ENCODE peak calls at places on chromosomes 6 and 20, in eight cellular contexts. One of them, this sample, is unnamed.
A peak's percentile ranks its signal among the peaks of the same experiment; 100 is the strongest.

GRCh38 chr6:122641818-122642217 is 31.6 kb downstream of the PKIB start:
- DNase-seq in Caki2: no peak
- DNase-seq in activated CD8-positive, alpha-beta memory T cell treated with anti-CD3 and anti-CD28 coated beads, Interleukin-2, amount 10 ng/mL, durations not matched to agents 7 days and 5 days: no peak
- DNase-seq in Calu3: no peak
- DNase-seq in stimulated activated CD4-positive, alpha-beta T cell treated with anti-CD3 and anti-CD28 coated beads, Interleukin-2, amount 100 ng/mL, for 24 hours: no peak
- DNase-seq in hypothalamus: no peak
- DNase-seq in fibroblast of lung: no peak
- DNase-seq in left ventricle myocardium superior: no peak
- DNase-seq in this sample: no peak

GRCh38 chr20:20353574-20353973 is 14.3 kb upstream of the INSM1 start:
- DNase-seq in fibroblast of lung: no peak
- DNase-seq in Calu3: no peak
- DNase-seq in activated CD8-positive, alpha-beta memory T cell treated with anti-CD3 and anti-CD28 coated beads, Interleukin-2, amount 10 ng/mL, durations not matched to agents 7 days and 5 days: no peak
- DNase-seq in hypothalamus: no peak
- DNase-seq in left ventricle myocardium superior: no peak
- DNase-seq in stimulated activated CD4-positive, alpha-beta T cell treated with anti-CD3 and anti-CD28 coated beads, Interleukin-2, amount 100 ng/mL, for 24 hours: no peak
- DNase-seq in Caki2: no peak
- DNase-seq in this sample: no peak

GRCh38 chr20:21499641-21500040 is 14.2 kb downstream of the NKX2-2 start:
- DNase-seq in Calu3: no peak
- DNase-seq in Caki2: no peak
- DNase-seq in fibroblast of lung: no peak
- DNase-seq in stimulated activated CD4-positive, alpha-beta T cell treated with anti-CD3 and anti-CD28 coated beads, Interleukin-2, amount 100 ng/mL, for 24 hours: no peak
- DNase-seq in activated CD8-positive, alpha-beta memory T cell treated with anti-CD3 and anti-CD28 coated beads, Interleukin-2, amount 10 ng/mL, durations not matched to agents 7 days and 5 days: no peak
- DNase-seq in left ventricle myocardium superior: no peak
- DNase-seq in hypothalamus: no peak
- DNase-seq in this sample: no peak

GRCh38 chr6:20402181-20403079 is 751 bp downstream of the E2F3 start:
- DNase-seq in left ventricle myocardium superior: peak; percentile 52
- DNase-seq in hypothalamus: no peak
- DNase-seq in Caki2: peak; percentile 45
- DNase-seq in Calu3: peak; percentile 66
- DNase-seq in activated CD8-positive, alpha-beta memory T cell treated with anti-CD3 and anti-CD28 coated beads, Interleukin-2, amount 10 ng/mL, durations not matched to agents 7 days and 5 days: peak; percentile 72
- DNase-seq in stimulated activated CD4-positive, alpha-beta T cell treated with anti-CD3 and anti-CD28 coated beads, Interleukin-2, amount 100 ng/mL, for 24 hours: peak; percentile 46
- DNase-seq in fibroblast of lung: peak; percentile 40
- DNase-seq in this sample: no peak

GRCh38 chr6:39962831-39963230 is 28.6 kb upstream of the MOCS1 start:
- DNase-seq in Calu3: no peak
- DNase-seq in fibroblast of lung: no peak
- DNase-seq in Caki2: no peak
- DNase-seq in activated CD8-positive, alpha-beta memory T cell treated with anti-CD3 and anti-CD28 coated beads, Interleukin-2, amount 10 ng/mL, durations not matched to agents 7 days and 5 days: no peak
- DNase-seq in hypothalamus: no peak
- DNase-seq in stimulated activated CD4-positive, alpha-beta T cell treated with anti-CD3 and anti-CD28 coated beads, Interleukin-2, amount 100 ng/mL, for 24 hours: no peak
- DNase-seq in left ventricle myocardium superior: no peak
- DNase-seq in this sample: no peak

GRCh38 chr6:139367810-139368321 is 6.6 kb downstream of the CITED2 start:
- DNase-seq in activated CD8-positive, alpha-beta memory T cell treated with anti-CD3 and anti-CD28 coated beads, Interleukin-2, amount 10 ng/mL, durations not matched to agents 7 days and 5 days: no peak
- DNase-seq in stimulated activated CD4-positive, alpha-beta T cell treated with anti-CD3 and anti-CD28 coated beads, Interleukin-2, amount 100 ng/mL, for 24 hours: no peak
- DNase-seq in fibroblast of lung: peak; percentile 62
- DNase-seq in Calu3: no peak
- DNase-seq in Caki2: no peak
- DNase-seq in hypothalamus: no peak
- DNase-seq in left ventricle myocardium superior: no peak
- DNase-seq in this sample: no peak

GRCh38 chr6:167472876-167473275 is 148.0 kb downstream of the TTLL2 start:
- DNase-seq in activated CD8-positive, alpha-beta memory T cell treated with anti-CD3 and anti-CD28 coated beads, Interleukin-2, amount 10 ng/mL, durations not matched to agents 7 days and 5 days: peak; percentile 18
- DNase-seq in left ventricle myocardium superior: no peak
- DNase-seq in fibroblast of lung: no peak
- DNase-seq in Caki2: no peak
- DNase-seq in stimulated activated CD4-positive, alpha-beta T cell treated with anti-CD3 and anti-CD28 coated beads, Interleukin-2, amount 100 ng/mL, for 24 hours: no peak
- DNase-seq in hypothalamus: no peak
- DNase-seq in Calu3: no peak
- DNase-seq in this sample: no peak

GRCh38 chr20:39619386-39619785 is 657.2 kb downstream of the DHX35 start:
- DNase-seq in Calu3: no peak
- DNase-seq in stimulated activated CD4-positive, alpha-beta T cell treated with anti-CD3 and anti-CD28 coated beads, Interleukin-2, amount 100 ng/mL, for 24 hours: no peak
- DNase-seq in activated CD8-positive, alpha-beta memory T cell treated with anti-CD3 and anti-CD28 coated beads, Interleukin-2, amount 10 ng/mL, durations not matched to agents 7 days and 5 days: no peak
- DNase-seq in left ventricle myocardium superior: no peak
- DNase-seq in fibroblast of lung: no peak
- DNase-seq in Caki2: no peak
- DNase-seq in hypothalamus: no peak
- DNase-seq in this sample: no peak

GRCh38 chr20:35648836-35649235 is 15.9 kb downstream of the CPNE1 start:
- DNase-seq in left ventricle myocardium superior: no peak
- DNase-seq in activated CD8-positive, alpha-beta memory T cell treated with anti-CD3 and anti-CD28 coated beads, Interleukin-2, amount 10 ng/mL, durations not matched to agents 7 days and 5 days: no peak
- DNase-seq in Caki2: no peak
- DNase-seq in fibroblast of lung: no peak
- DNase-seq in hypothalamus: no peak
- DNase-seq in stimulated activated CD4-positive, alpha-beta T cell treated with anti-CD3 and anti-CD28 coated beads, Interleukin-2, amount 100 ng/mL, for 24 hours: no peak
- DNase-seq in Calu3: no peak
- DNase-seq in this sample: no peak

GRCh38 chr6:146300540-146300939 is 243.1 kb upstream of the RAB32 start:
- DNase-seq in Calu3: no peak
- DNase-seq in hypothalamus: no peak
- DNase-seq in fibroblast of lung: no peak
- DNase-seq in left ventricle myocardium superior: no peak
- DNase-seq in activated CD8-positive, alpha-beta memory T cell treated with anti-CD3 and anti-CD28 coated beads, Interleukin-2, amount 10 ng/mL, durations not matched to agents 7 days and 5 days: no peak
- DNase-seq in Caki2: no peak
- DNase-seq in stimulated activated CD4-positive, alpha-beta T cell treated with anti-CD3 and anti-CD28 coated beads, Interleukin-2, amount 100 ng/mL, for 24 hours: no peak
- DNase-seq in this sample: no peak

GRCh38 chr20:31740208-31740607 is 1.1 kb downstream of the TPX2 start:
- DNase-seq in hypothalamus: no peak
- DNase-seq in left ventricle myocardium superior: no peak
- DNase-seq in activated CD8-positive, alpha-beta memory T cell treated with anti-CD3 and anti-CD28 coated beads, Interleukin-2, amount 10 ng/mL, durations not matched to agents 7 days and 5 days: peak; percentile 59
- DNase-seq in fibroblast of lung: peak; percentile 72
- DNase-seq in stimulated activated CD4-positive, alpha-beta T cell treated with anti-CD3 and anti-CD28 coated beads, Interleukin-2, amount 100 ng/mL, for 24 hours: no peak
- DNase-seq in Calu3: no peak
- DNase-seq in Caki2: peak; percentile 19
- DNase-seq in this sample: no peak

GRCh38 chr20:38725959-38726848 is 1.9 kb downstream of the SLC32A1 start:
- DNase-seq in Calu3: peak; percentile 72
- DNase-seq in fibroblast of lung: no peak
- DNase-seq in hypothalamus: no peak
- DNase-seq in stimulated activated CD4-positive, alpha-beta T cell treated with anti-CD3 and anti-CD28 coated beads, Interleukin-2, amount 100 ng/mL, for 24 hours: peak; percentile 67
- DNase-seq in left ventricle myocardium superior: peak; percentile 52
- DNase-seq in Caki2: no peak
- DNase-seq in activated CD8-positive, alpha-beta memory T cell treated with anti-CD3 and anti-CD28 coated beads, Interleukin-2, amount 10 ng/mL, durations not matched to agents 7 days and 5 days: peak; percentile 65
- DNase-seq in this sample: no peak

GRCh38 chr20:10572853-10573252 is 100.9 kb downstream of the JAG1 start:
- DNase-seq in left ventricle myocardium superior: no peak
- DNase-seq in Caki2: no peak
- DNase-seq in hypothalamus: no peak
- DNase-seq in Calu3: no peak
- DNase-seq in activated CD8-positive, alpha-beta memory T cell treated with anti-CD3 and anti-CD28 coated beads, Interleukin-2, amount 10 ng/mL, durations not matched to agents 7 days and 5 days: no peak
- DNase-seq in stimulated activated CD4-positive, alpha-beta T cell treated with anti-CD3 and anti-CD28 coated beads, Interleukin-2, amount 100 ng/mL, for 24 hours: no peak
- DNase-seq in fibroblast of lung: no peak
- DNase-seq in this sample: no peak

GRCh38 chr6:87308970-87309369 is 13.4 kb upstream of the SMIM8 start:
- DNase-seq in left ventricle myocardium superior: no peak
- DNase-seq in Caki2: no peak
- DNase-seq in Calu3: no peak
- DNase-seq in stimulated activated CD4-positive, alpha-beta T cell treated with anti-CD3 and anti-CD28 coated beads, Interleukin-2, amount 100 ng/mL, for 24 hours: no peak
- DNase-seq in activated CD8-positive, alpha-beta memory T cell treated with anti-CD3 and anti-CD28 coated beads, Interleukin-2, amount 10 ng/mL, durations not matched to agents 7 days and 5 days: no peak
- DNase-seq in hypothalamus: no peak
- DNase-seq in fibroblast of lung: no peak
- DNase-seq in this sample: peak; percentile 17

GRCh38 chr6:54441687-54442248 is 133.5 kb downstream of the TINAG start:
- DNase-seq in left ventricle myocardium superior: no peak
- DNase-seq in Caki2: no peak
- DNase-seq in hypothalamus: no peak
- DNase-seq in Calu3: no peak
- DNase-seq in stimulated activated CD4-positive, alpha-beta T cell treated with anti-CD3 and anti-CD28 coated beads, Interleukin-2, amount 100 ng/mL, for 24 hours: no peak
- DNase-seq in fibroblast of lung: no peak
- DNase-seq in activated CD8-positive, alpha-beta memory T cell treated with anti-CD3 and anti-CD28 coated beads, Interleukin-2, amount 10 ng/mL, durations not matched to agents 7 days and 5 days: no peak
- DNase-seq in this sample: no peak

GRCh38 chr6:128209771-128210170 is 308.9 kb upstream of the THEMIS start:
- DNase-seq in left ventricle myocardium superior: no peak
- DNase-seq in hypothalamus: no peak
- DNase-seq in Calu3: peak; percentile 45
- DNase-seq in Caki2: no peak
- DNase-seq in stimulated activated CD4-positive, alpha-beta T cell treated with anti-CD3 and anti-CD28 coated beads, Interleukin-2, amount 100 ng/mL, for 24 hours: no peak
- DNase-seq in fibroblast of lung: peak; percentile 94
- DNase-seq in activated CD8-positive, alpha-beta memory T cell treated with anti-CD3 and anti-CD28 coated beads, Interleukin-2, amount 10 ng/mL, durations not matched to agents 7 days and 5 days: no peak
- DNase-seq in this sample: no peak

GRCh38 chr20:38211200-38212097 is 46.4 kb upstream of the TGM2 start:
- DNase-seq in stimulated activated CD4-positive, alpha-beta T cell treated with anti-CD3 and anti-CD28 coated beads, Interleukin-2, amount 100 ng/mL, for 24 hours: no peak
- DNase-seq in fibroblast of lung: no peak
- DNase-seq in activated CD8-positive, alpha-beta memory T cell treated with anti-CD3 and anti-CD28 coated beads, Interleukin-2, amount 10 ng/mL, durations not matched to agents 7 days and 5 days: no peak
- DNase-seq in left ventricle myocardium superior: peak; percentile 56
- DNase-seq in hypothalamus: no peak
- DNase-seq in Caki2: no peak
- DNase-seq in Calu3: no peak
- DNase-seq in this sample: peak; percentile 47

GRCh38 chr20:38776363-38776762 is 28.1 kb downstream of the ACTR5 start:
- DNase-seq in fibroblast of lung: no peak
- DNase-seq in activated CD8-positive, alpha-beta memory T cell treated with anti-CD3 and anti-CD28 coated beads, Interleukin-2, amount 10 ng/mL, durations not matched to agents 7 days and 5 days: no peak
- DNase-seq in left ventricle myocardium superior: no peak
- DNase-seq in Calu3: no peak
- DNase-seq in hypothalamus: no peak
- DNase-seq in Caki2: no peak
- DNase-seq in stimulated activated CD4-positive, alpha-beta T cell treated with anti-CD3 and anti-CD28 coated beads, Interleukin-2, amount 100 ng/mL, for 24 hours: no peak
- DNase-seq in this sample: no peak

This sample was measured in dorsolateral prefrontal cortex.